ENCODE peak calls at places on chromosome 13, in four cellular contexts. I is right lobe of liver, F is ovary, X is aorta. C is an unnamed sample. For H3K4me1, the result is how much of the 10 kb centered on the place peaks cover.

GRCh38 chr13:44068169-44068568 is 188.5 kb downstream of the LACC1 start:
- DNase-seq in F (no peak), I (no peak), X (no peak), C (no peak)

GRCh38 chr13:64054306-64054705 is 2638.7 kb upstream of the PCDH20 start:
- DNase-seq in I (no peak), F (no peak), X (no peak), C (no peak)

GRCh38 chr13:93098972-93099371 is 127.6 kb upstream of the GPC6 start:
- DNase-seq in F (no peak), I (no peak), X (no peak), C (peak)

GRCh38 chr13:64774915-64775314 is 2455.2 kb downstream of the PCDH9 start:
- DNase-seq in I (no peak), F (no peak), X (no peak), C (no peak)

GRCh38 chr13:28356506-28357064 is 138.3 kb downstream of the FLT1 start:
- DNase-seq in F (no peak), I (no peak), X (no peak), C (no peak)

GRCh38 chr13:59024434-59024833 is 1139.3 kb downstream of the DIAPH3 start:
- DNase-seq in F (no peak), I (no peak), X (no peak), C (no peak)

GRCh38 chr13:24348797-24349515 is 39.6 kb downstream of the C1QTNF9 start:
- DNase-seq in F (no peak), I (peak), X (no peak), C (peak)

GRCh38 chr13:29137995-29138394 is 317.9 kb downstream of the MTUS2 start:
- DNase-seq in X (no peak), I (no peak), F (no peak), C (no peak)

GRCh38 chr13:114107686-114108081 is 24.7 kb downstream of the RASA3 start:
- DNase-seq in X (peak), I (peak), F (peak), C (no peak)

GRCh38 chr13:39767791-39768564 is 112.5 kb downstream of the COG6 start:
- DNase-seq in X (no peak), I (no peak), F (no peak), C (no peak)

GRCh38 chr13:42396501-42396900 is 124.5 kb downstream of the AKAP11 start:
- DNase-seq in X (no peak), I (no peak), F (no peak), C (no peak)

GRCh38 chr13:87925006-87925405 is 253.8 kb downstream of the SLITRK5 start:
- DNase-seq in X (no peak), I (no peak), F (no peak), C (no peak)

GRCh38 chr13:79549355-79550106 is 68.6 kb downstream of the NDFIP2 start:
- DNase-seq in I (no peak), X (no peak), F (no peak), C (no peak)

GRCh38 chr13:41942462-41943094 is 18.3 kb downstream of the VWA8 start:
- DNase-seq in I (no peak), X (no peak), F (no peak), C (no peak)

GRCh38 chr13:41565221-41565620 is 107.9 kb downstream of the RGCC start:
- DNase-seq in I (no peak), X (no peak), F (no peak), C (no peak)

GRCh38 chr13:42495256-42495655 is 78.7 kb upstream of the TNFSF11 start:
- DNase-seq in F (no peak), X (no peak), I (no peak), C (no peak)

GRCh38 chr13:99151516-99151915 is 49.1 kb upstream of the UBAC2 start:
- DNase-seq in I (no peak), F (no peak), X (no peak), C (no peak)

GRCh38 chr13:43005460-43006236 is 13.6 kb upstream of the EPSTI1 start:
- DNase-seq in I (no peak), F (no peak), X (no peak), C (no peak)

GRCh38 chr13:94640676-94641075 is 39.0 kb downstream of the GPR180 start:
- DNase-seq in F (no peak), X (no peak), I (no peak), C (no peak)

GRCh38 chr13:72757792-72758535 is 23.7 kb downstream of the DIS3 start:
- DNase-seq in I (no peak), F (no peak), X (no peak), C (no peak)

GRCh38 chr13:35979378-35979911 is 151.7 kb downstream of the DCLK1 start:
- DNase-seq in F (peak), I (peak), X (peak), C (peak)

GRCh38 chr13:107730835-107731234 is 484.5 kb downstream of the LIG4 start:
- DNase-seq in X (no peak), F (no peak), I (no peak), C (no peak)

GRCh38 chr13:112735791-112736190 is 46.0 kb downstream of the ATP11A start:
- DNase-seq in F (no peak), X (peak), I (no peak), C (no peak)

GRCh38 chr13:78426183-78426582 is 177.2 kb downstream of the POU4F1 start:
- DNase-seq in X (no peak), F (no peak), I (no peak), C (no peak)

GRCh38 chr13:52840066-52840465 is 8.4 kb downstream of the PCDH8 start:
- DNase-seq in F (no peak), X (no peak), I (no peak), C (no peak)

GRCh38 chr13:23722726-23723453 is 152.7 kb downstream of the TNFRSF19 start:
- DNase-seq in X (no peak), I (no peak), F (no peak), C (no peak)

GRCh38 chr13:84445776-84446175 is 563.5 kb upstream of the SLITRK1 start:
- DNase-seq in X (no peak), F (no peak), I (no peak), C (no peak)

GRCh38 chr13:106594986-106595385 is 27.0 kb upstream of the ARGLU1 start:
- DNase-seq in X (no peak), I (no peak), F (no peak), C (no peak)

GRCh38 chr13:110195547-110196485 is 111.1 kb downstream of the COL4A1 start:
- DNase-seq in X (no peak), I (no peak), F (no peak), C (no peak)

GRCh38 chr13:77022341-77022740 is 4.6 kb downstream of the FBXL3 start:
- DNase-seq in I (no peak), X (no peak), F (no peak), C (no peak)

GRCh38 chr13:92473736-92474465 is 752.7 kb upstream of the GPC6 start:
- DNase-seq in I (no peak), F (no peak), X (no peak), C (no peak)

GRCh38 chr13:59356607-59357006 is 807.1 kb downstream of the DIAPH3 start:
- DNase-seq in X (peak), I (peak), F (peak), C (no peak)

GRCh38 chr13:41029629-41030028 is 10.5 kb upstream of the ELF1 start:
- DNase-seq in I (no peak), F (no peak), X (no peak), C (no peak)

GRCh38 chr13:112842343-112842856 is 126.6 kb upstream of the MCF2L start:
- DNase-seq in I (no peak), F (peak), X (peak), C (no peak)

GRCh38 chr13:26760835-26761582 is 423 bp upstream of the GPR12 start:
- DNase-seq in I (no peak), F (no peak), X (no peak), C (no peak)
- H3K4me3 ChIP-seq in I (no peak), F (no peak), X (no peak), C (peak)

GRCh38 chr13:71754407-71754974 is 112.5 kb downstream of the DACH1 start:
- DNase-seq in F (no peak), I (no peak), X (no peak), C (no peak)
- H3K4me1 ChIP-seq in F (under half), I (under half), X (under half), C (under half)

DNA sequence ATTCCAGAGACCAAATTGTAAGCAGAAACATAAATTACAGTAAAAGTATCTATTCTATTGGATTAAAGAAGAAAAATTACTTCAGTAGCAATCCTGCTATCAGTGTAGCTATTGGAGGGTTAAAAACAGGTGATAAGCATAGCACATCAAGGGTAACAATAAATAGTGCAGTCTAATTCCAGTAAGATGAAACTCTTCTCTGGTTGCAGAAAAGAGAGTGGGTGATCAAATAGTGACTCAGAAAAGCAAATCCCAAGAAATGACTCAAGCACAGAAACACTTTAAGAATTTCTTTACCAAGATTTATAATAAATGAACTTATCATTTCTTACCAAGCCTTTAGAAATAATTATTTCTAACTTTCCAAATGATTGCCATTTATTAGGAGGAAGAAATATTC is 135.7 kb downstream of the LMO7 start:
- DNase-seq in X (no peak), I (no peak), F (no peak), C (no peak)
- H3K4me3 ChIP-seq in X (no peak), I (no peak), F (no peak), C (no peak)

GRCh38 chr13:20429682-20430081 is 96.0 kb downstream of the CRYL1 start:
- DNase-seq in X (no peak), F (no peak), I (no peak), C (no peak)
- H3K4me1 ChIP-seq in X (under half), F (under half), I (under half), C (under half)

GRCh38 chr13:80823472-80823871 is 482.5 kb upstream of the SPRY2 start:
- DNase-seq in X (no peak), I (no peak), F (no peak), C (no peak)

GRCh38 chr13:80830431-80830830 is 489.5 kb upstream of the SPRY2 start:
- DNase-seq in F (no peak), X (no peak), I (no peak), C (no peak)

GRCh38 chr13:80825276-80825675 is 484.4 kb upstream of the SPRY2 start:
- DNase-seq in F (no peak), I (no peak), X (no peak), C (no peak)

GRCh38 chr13:80824231-80824630 is 483.3 kb upstream of the SPRY2 start:
- DNase-seq in X (no peak), I (no peak), F (no peak), C (no peak)

GRCh38 chr13:80828759-80829158 is 487.8 kb upstream of the SPRY2 start:
- DNase-seq in I (no peak), X (no peak), F (no peak), C (no peak)
- H3K4me3 ChIP-seq in I (no peak), X (no peak), F (no peak), C (no peak)

GRCh38 chr13:97240789-97241734 is 18.9 kb downstream of the MBNL2 start:
- DNase-seq in F (no peak), I (no peak), X (no peak), C (no peak)
- H3K4me1 ChIP-seq in F (under half), I (half or more), X (under half), C (half or more)